ENCODE peak calls at places on chromosome 1, in ten cellular contexts. J is stomach, M is H1, I is uterus, H is AG04450, Z is A549, R is esophagus squamous epithelium, F is heart left ventricle, O is lower leg skin, Q is neural progenitor cell. V is an unnamed sample.
A peak's percentile ranks its signal among the peaks of the same experiment; 100 is the strongest.

GRCh38 chr1:243346481-243346880 is 90.6 kb downstream of the SDCCAG8 start:
- DNase-seq in Z (no peak), F (no peak), H (no peak), R (no peak), M (no peak), O (no peak), J (no peak), Q (peak; percentile 84), I (no peak), V (no peak)

GRCh38 chr1:39896909-39897685 is 4.6 kb downstream of the MYCL start:
- DNase-seq in Q (peak; percentile 49), H (peak; percentile 72), M (no peak), R (no peak), O (no peak), F (no peak), Z (no peak), J (no peak), I (no peak), V (no peak)

GRCh38 chr1:9596419-9597123 is 7.9 kb downstream of the TMEM201 start:
- DNase-seq in F (no peak), M (no peak), Z (no peak), R (no peak), J (no peak), Q (no peak), H (no peak), I (no peak), O (no peak), V (no peak)

GRCh38 chr1:21244986-21245687 is 45.1 kb downstream of the ECE1 start:
- DNase-seq in H (no peak), F (peak; percentile 51), R (no peak), I (no peak), O (no peak), J (no peak), M (no peak), Q (peak; percentile 33), Z (no peak), V (no peak)

GRCh38 chr1:101075926-101076325 is 50.3 kb upstream of the DPH5 start:
- DNase-seq in F (no peak), R (no peak), M (no peak), Z (no peak), H (no peak), I (no peak), O (no peak), J (no peak), Q (no peak), V (no peak)

GRCh38 chr1:153465728-153466625 is 5.5 kb upstream of the S100A7 start:
- DNase-seq in I (peak; percentile 74), F (peak; percentile 77), Q (peak; percentile 66), M (peak; percentile 43), J (peak; percentile 42), Z (peak; percentile 75), O (peak; percentile 25), H (no peak), R (no peak), V (no peak)

GRCh38 chr1:6574025-6574620 is 5.7 kb upstream of the ZBTB48 start:
- DNase-seq in I (no peak), M (no peak), J (no peak), Z (no peak), F (no peak), H (no peak), R (no peak), O (no peak), Q (no peak), V (no peak)

GRCh38 chr1:63920154-63921117 is 146.6 kb downstream of the ROR1 start:
- DNase-seq in Z (peak; percentile 48), J (no peak), M (no peak), Q (no peak), F (no peak), I (no peak), H (peak; percentile 39), O (no peak), R (no peak), V (peak; percentile 94)

GRCh38 chr1:95039360-95040031 is 33.3 kb downstream of the ALG14 start:
- DNase-seq in O (no peak), M (no peak), Z (no peak), I (peak; percentile 63), H (no peak), R (no peak), F (no peak), J (no peak), Q (no peak), V (no peak)

GRCh38 chr1:219991511-219991810 is 54.8 kb downstream of the EPRS1 start:
- DNase-seq in Z (no peak), O (no peak), H (no peak), Q (no peak), F (no peak), I (no peak), R (no peak), M (no peak), J (no peak), V (no peak)

GRCh38 chr1:62230724-62231123 is 36.1 kb downstream of the L1TD1 start:
- DNase-seq in I (no peak), M (no peak), Q (no peak), R (no peak), H (no peak), Z (peak; percentile 30), F (no peak), J (no peak), O (peak; percentile 17), V (peak; percentile 3)

GRCh38 chr1:5619469-5619868 is 372.8 kb downstream of the NPHP4 start:
- DNase-seq in M (no peak), Z (no peak), H (no peak), O (no peak), F (no peak), J (no peak), R (no peak), Q (no peak), I (no peak), V (no peak)

GRCh38 chr1:89407355-89407754 is 43.5 kb downstream of the GBP6 start:
- DNase-seq in Z (no peak), F (no peak), H (no peak), O (no peak), I (no peak), J (no peak), R (no peak), Q (no peak), M (no peak), V (no peak)

DNA sequence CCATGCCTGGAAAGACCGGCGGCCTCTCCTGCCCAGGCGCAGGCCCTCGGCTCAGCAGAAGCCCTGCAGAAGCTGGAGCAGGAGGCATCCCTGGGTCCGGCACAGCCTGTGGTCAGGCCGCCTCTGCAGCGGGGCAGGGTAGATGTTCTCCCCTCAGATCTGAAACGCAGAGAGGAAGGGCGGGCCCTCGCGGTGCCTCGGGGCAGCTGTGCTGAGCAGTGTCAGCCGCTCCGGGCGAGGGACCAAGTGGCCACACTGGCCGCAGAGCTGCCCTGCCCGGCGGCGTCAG is 175.3 kb upstream of the ARHGEF16 start:
- DNase-seq in J (no peak), M (no peak), Z (no peak), Q (no peak), H (no peak), O (no peak), R (no peak), F (no peak), I (no peak), V (no peak)
- H3K4me3 ChIP-seq in J (no peak overlapping the region), M (no peak overlapping the region), Z (no peak overlapping the region), Q (no peak overlapping the region), H (no peak overlapping the region), O (no peak overlapping the region), R (no peak overlapping the region), F (no peak overlapping the region), I (no peak overlapping the region), V (no peak overlapping the region)

DNA sequence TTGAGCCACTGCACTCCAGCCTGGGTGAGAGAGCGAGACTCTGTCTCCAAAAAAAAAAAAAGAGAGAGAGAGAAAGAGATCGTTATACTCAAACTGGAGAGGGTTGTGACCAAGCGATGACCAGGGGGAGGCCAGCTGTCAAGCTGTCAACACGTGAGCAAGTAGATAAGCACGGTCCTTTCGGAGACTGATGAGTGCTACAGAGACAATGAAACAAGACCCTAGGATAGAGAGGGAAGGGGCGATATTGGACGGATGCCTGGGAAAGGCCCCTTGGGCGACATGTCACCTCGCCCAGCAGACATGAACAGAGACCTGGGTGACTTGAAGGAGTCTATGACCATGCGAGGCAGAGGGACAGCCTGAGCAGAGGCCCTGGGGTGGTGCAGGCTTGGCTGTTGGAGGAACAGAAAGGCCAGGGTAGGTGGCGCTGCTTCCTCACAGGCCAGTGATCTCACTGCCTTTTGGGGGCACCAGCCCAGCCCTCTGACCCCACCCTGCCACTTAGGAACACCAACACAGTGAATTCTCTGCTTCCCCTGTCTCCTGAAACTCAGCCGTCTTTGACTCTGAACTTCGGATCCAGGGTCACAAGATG is 100.8 kb upstream of the IFFO2 start:
- DNase-seq in R (no peak), J (no peak), O (no peak), Q (no peak), I (no peak), M (no peak), H (no peak), F (no peak), Z (no peak), V (no peak)
- TF ChIP-seq CTCF in R (no peak), J (no peak), O (no peak), Q (no peak), I (no peak), M (no peak), H (no peak), F (no peak), Z (no peak), V (no peak)

GRCh38 chr1:13752852-13753251 is 52.9 kb downstream of the PRDM2 start:
- DNase-seq in I (no peak), H (no peak), M (no peak), F (no peak), Z (no peak), R (no peak), O (no peak), Q (no peak), J (no peak), V (no peak)
- H3K4me3 ChIP-seq in I (no peak overlapping the region), H (no peak overlapping the region), M (no peak overlapping the region), F (no peak overlapping the region), Z (no peak overlapping the region), R (no peak overlapping the region), O (no peak overlapping the region), Q (no peak overlapping the region), J (no peak overlapping the region), V (no peak overlapping the region)

GRCh38 chr1:204494281-204495077 is at the start of gene PIK3C2B:
- DNase-seq in Z (peak; percentile 97), F (peak; percentile 93), H (peak; percentile 33), M (peak; percentile 69), Q (peak; percentile 96), I (peak; percentile 79), O (peak; percentile 62), R (no peak), J (peak; percentile 84), V (no peak)
- TF ChIP-seq CTCF in Z (peak; percentile 20), F (peak; percentile 72), H (peak; percentile 34), M (peak; percentile 69), Q (peak; percentile 52), I (peak; percentile 47), O (peak; percentile 33), R (peak; percentile 65), J (peak; percentile 47), V (peak; percentile 73)